ENCODE peak calls at places on chromosomes 4 and X, in seven cellular contexts. K is COR-L47, W is posterior cingulate gyrus, I is stomach, N is NCI-H187 treated with DMSO at 0.1 percent for 48 hours, M is NCI-H2081, U is nephron progenitor cell. R is an unnamed sample.

GRCh38 chr4:17437396-17437795 is 74.5 kb downstream of the QDPR start:
- DNase-seq in M (no peak), W (no peak), U (no peak), I (no peak), N (no peak), K (no peak), R (no peak)

GRCh38 chr4:24664956-24665355 is 80.6 kb upstream of the DHX15 start:
- DNase-seq in W (no peak), K (no peak), N (no peak), M (no peak), U (no peak), I (no peak), R (no peak)

GRCh38 chrX:55488559-55489314 is 911 bp downstream of the USP51 start:
- DNase-seq in M (no peak), K (no peak), I (peak), N (no peak), W (peak), U (peak), R (peak)

GRCh38 chr4:128379860-128380259 is 92.2 kb upstream of the PGRMC2 start:
- DNase-seq in W (peak), I (peak), U (no peak), M (peak), K (peak), N (no peak), R (no peak)

GRCh38 chr4:27568952-27569319 is 708.3 kb downstream of the STIM2 start:
- DNase-seq in U (no peak), W (no peak), I (no peak), K (no peak), N (no peak), M (no peak), R (no peak)

GRCh38 chrX:23503835-23504539 is 163.3 kb upstream of the PRDX4 start:
- DNase-seq in K (peak), M (peak), U (no peak), W (peak), I (peak), N (no peak), R (no peak)

GRCh38 chr4:60948008-60948407 is 252.1 kb upstream of the ADGRL3 start:
- DNase-seq in M (no peak), K (no peak), W (no peak), U (no peak), I (no peak), N (no peak), R (no peak)

GRCh38 chr4:68582339-68582717 is 6.2 kb upstream of the UGT2B17 start:
- DNase-seq in N (no peak), I (no peak), U (no peak), K (no peak), W (no peak), M (no peak), R (no peak)

GRCh38 chrX:154142386-154142785 is 1.7 kb upstream of the OPN1LW start:
- DNase-seq in K (no peak), I (no peak), U (no peak), M (no peak), N (no peak), W (no peak), R (no peak)

GRCh38 chr4:41747230-41748055 is 1.1 kb downstream of the PHOX2B start:
- DNase-seq in K (no peak), U (peak), I (no peak), N (no peak), W (no peak), M (no peak), R (peak)

GRCh38 chr4:88196523-88197185 is 38.2 kb upstream of the ABCG2 start:
- DNase-seq in W (no peak), I (no peak), U (no peak), K (no peak), M (no peak), N (no peak), R (no peak)

GRCh38 chrX:110015915-110016314 is 13.0 kb downstream of the TMEM164 start:
- DNase-seq in N (no peak), I (no peak), U (no peak), M (no peak), K (no peak), W (no peak), R (no peak)

GRCh38 chr4:16204505-16204904 is 21.8 kb downstream of the TAPT1 start:
- DNase-seq in U (no peak), I (no peak), M (no peak), W (no peak), K (no peak), N (no peak), R (no peak)

GRCh38 chr4:188930822-188931221 is 791.6 kb downstream of the TRIML1 start:
- DNase-seq in U (peak), N (no peak), I (no peak), M (no peak), K (no peak), W (no peak), R (no peak)

GRCh38 chr4:125368161-125368560 is 53.4 kb downstream of the FAT4 start:
- DNase-seq in N (no peak), K (peak), I (no peak), U (no peak), M (no peak), W (no peak), R (no peak)

GRCh38 chr4:3077796-3078195 is 3.3 kb downstream of the HTT start:
- DNase-seq in N (no peak), W (no peak), I (no peak), M (no peak), K (no peak), U (no peak), R (no peak)

GRCh38 chr4:152021788-152022438 is 261.1 kb upstream of the GATB start:
- DNase-seq in M (no peak), I (no peak), W (peak), N (no peak), K (no peak), U (no peak), R (no peak)

GRCh38 chr4:124803641-124804040 is 91.1 kb upstream of the ANKRD50 start:
- DNase-seq in W (no peak), N (no peak), M (no peak), I (no peak), U (no peak), K (no peak), R (no peak)

GRCh38 chr4:169956441-169956840 is 69.8 kb downstream of the MFAP3L start:
- DNase-seq in I (no peak), M (no peak), K (no peak), U (peak), N (no peak), W (no peak), R (no peak)

GRCh38 chrX:130075768-130076167 is 34.5 kb downstream of the ELF4 start:
- DNase-seq in I (no peak), K (no peak), U (no peak), M (no peak), W (no peak), N (no peak), R (no peak)

GRCh38 chr4:155509619-155510018 is 132.9 kb upstream of the MAP9 start:
- DNase-seq in I (no peak), U (no peak), W (no peak), K (peak), M (no peak), N (no peak), R (no peak)

GRCh38 chrX:71998836-71999509 is 88.3 kb downstream of the NHSL2 start:
- DNase-seq in N (no peak), W (no peak), I (peak), U (peak), M (peak), K (no peak), R (no peak)

GRCh38 chrX:101493225-101493624 is 8.0 kb downstream of the ARMCX4 start:
- DNase-seq in N (no peak), K (no peak), M (no peak), W (no peak), U (no peak), I (no peak), R (no peak)

GRCh38 chr4:87353592-87353991 is 30.9 kb upstream of the HSD17B13 start:
- DNase-seq in K (peak), U (peak), I (no peak), N (no peak), M (peak), W (no peak), R (no peak)

GRCh38 chr4:33381806-33382205 is 2661.6 kb downstream of the PCDH7 start:
- DNase-seq in W (no peak), K (peak), I (no peak), N (no peak), M (peak), U (no peak), R (no peak)

GRCh38 chrX:110944793-110945466 is 149.3 kb upstream of the CHRDL1 start:
- DNase-seq in U (no peak), K (no peak), I (peak), M (peak), W (peak), N (no peak), R (no peak)

GRCh38 chrX:145552643-145553042 is 265.0 kb upstream of the SLITRK2 start:
- DNase-seq in I (no peak), N (no peak), M (no peak), U (no peak), K (no peak), W (no peak), R (no peak)

GRCh38 chrX:23883737-23884354 is 23.9 kb downstream of the APOO start:
- DNase-seq in M (no peak), I (no peak), N (no peak), U (no peak), K (no peak), W (no peak), R (no peak)

GRCh38 chr4:74919783-74920182 is 13.1 kb upstream of the PARM1 start:
- DNase-seq in M (no peak), I (no peak), N (no peak), K (no peak), U (no peak), W (no peak), R (no peak)

GRCh38 chr4:69896530-69897116 is 34.2 kb upstream of the CSN1S1 start:
- DNase-seq in K (no peak), I (no peak), N (no peak), M (peak), U (no peak), W (no peak), R (no peak)

GRCh38 chr4:142614621-142615323 is 231.3 kb downstream of the INPP4B start:
- DNase-seq in W (no peak), K (no peak), U (no peak), I (no peak), N (no peak), M (no peak), R (no peak)

GRCh38 chrX:131704136-131704695 is 160.3 kb downstream of the OR13H1 start:
- DNase-seq in U (no peak), W (peak), K (no peak), N (peak), I (peak), M (peak), R (no peak)

GRCh38 chr4:11545651-11546050 is 117.0 kb upstream of the HS3ST1 start:
- DNase-seq in M (no peak), I (no peak), U (no peak), W (no peak), N (no peak), K (no peak), R (no peak)

R was measured in activated CD8-positive, alpha-beta memory T cell treated with anti-CD3 and anti-CD28 coated beads, Interleukin-2, amount 50 U/mL, for 48 hours.